ENCODE peak calls at places on chromosomes 11 and 22, in eight cellular contexts. U is neural crest cell; Z is posterior cingulate gyrus; B is stimulated activated CD8-positive, alpha-beta memory T cell treated with anti-CD3 and anti-CD28 coated beads, Interleukin-7, amount 100 ng/mL, for 1 hour; A is central memory CD8-positive, alpha-beta T cell; T is activated CD8-positive, alpha-beta memory T cell treated with anti-CD3 and anti-CD28 coated beads, Interleukin-2, amount 50 U/mL, for 4 hours; V is ACHN; Q is AG20443. P is an unnamed sample.

GRCh38 chr11:30455025-30455424 is 131.1 kb downstream of the MPPED2 start:
- DNase-seq in A (no peak), U (no peak), Q (no peak), V (no peak), B (no peak), T (no peak), Z (no peak), P (no peak)

GRCh38 chr22:38638734-38639133 is 17.5 kb downstream of the FAM227A start:
- DNase-seq in Q (no peak), V (no peak), Z (no peak), A (no peak), B (no peak), U (no peak), T (no peak), P (no peak)

GRCh38 chr22:42716649-42717127 is 4.0 kb downstream of the A4GALT start:
- DNase-seq in Q (no peak), T (no peak), Z (no peak), U (no peak), A (no peak), V (no peak), B (no peak), P (no peak)

GRCh38 chr11:66846671-66847091 is 3.4 kb downstream of the RCE1 start:
- DNase-seq in A (no peak), B (no peak), Z (no peak), T (no peak), V (no peak), U (no peak), Q (no peak), P (peak; percentile 64)

GRCh38 chr22:44161673-44162072 is 19.1 kb upstream of the PARVG start:
- DNase-seq in V (no peak), T (no peak), A (no peak), Q (no peak), Z (no peak), B (no peak), U (no peak), P (no peak)

GRCh38 chr11:74701351-74701750 is 29.9 kb downstream of the CHRDL2 start:
- DNase-seq in A (no peak), V (no peak), U (no peak), Q (no peak), T (no peak), Z (no peak), B (no peak), P (no peak)

GRCh38 chr22:19757985-19758895 is 2.3 kb upstream of the TBX1 start:
- DNase-seq in U (no peak), V (no peak), B (no peak), T (no peak), A (no peak), Q (no peak), Z (no peak), P (no peak)

GRCh38 chr11:84853841-84854497 is 773.2 kb downstream of the DLG2 start:
- DNase-seq in Q (no peak), U (no peak), T (no peak), A (no peak), V (no peak), Z (no peak), B (no peak), P (no peak)

GRCh38 chr11:2477936-2478335 is 33.1 kb downstream of the KCNQ1 start:
- DNase-seq in U (no peak), V (no peak), Z (no peak), A (no peak), T (no peak), Q (peak; percentile 5), B (no peak), P (no peak)

GRCh38 chr22:35629406-35630234 is 12.5 kb upstream of the MB start:
- DNase-seq in B (no peak), V (peak; percentile 97), Z (no peak), T (peak; percentile 54), U (no peak), Q (peak; percentile 95), A (no peak), P (peak; percentile 98)

GRCh38 chr11:2592559-2593392 is 107.0 kb downstream of the KCNQ1OT1 start:
- DNase-seq in A (peak; percentile 11), Q (peak; percentile 9), T (no peak), Z (no peak), V (no peak), B (no peak), U (no peak), P (no peak)

GRCh38 chr11:56183459-56183858 is 7.0 kb downstream of the OR5J2 start:
- DNase-seq in U (no peak), B (no peak), Q (no peak), Z (no peak), A (no peak), T (no peak), V (no peak), P (no peak)

GRCh38 chr11:106012744-106013143 is 9.3 kb downstream of the MSANTD4 start:
- DNase-seq in U (no peak), B (no peak), Z (no peak), T (no peak), A (no peak), V (no peak), Q (peak; percentile 12), P (peak; percentile 65)

GRCh38 chr11:68643576-68643975 is 40.8 kb upstream of the GAL start:
- DNase-seq in A (no peak), V (no peak), Z (no peak), B (no peak), T (no peak), Q (no peak), U (no peak), P (no peak)

GRCh38 chr22:37331034-37331428 is 48.7 kb downstream of the CYTH4 start:
- DNase-seq in B (no peak), V (peak; percentile 80), Z (no peak), T (no peak), A (no peak), Q (peak; percentile 86), U (no peak), P (peak; percentile 60)

GRCh38 chr11:32005786-32006406 is 85.0 kb upstream of the RCN1 start:
- DNase-seq in U (no peak), Z (no peak), Q (no peak), A (no peak), B (no peak), V (peak; percentile 39), T (no peak), P (peak; percentile 45)

GRCh38 chr11:15660496-15660895 is 545.8 kb downstream of the INSC start:
- DNase-seq in T (no peak), Q (no peak), V (no peak), Z (no peak), A (no peak), B (no peak), U (no peak), P (no peak)

GRCh38 chr11:64810891-64811272 is 531 bp upstream of the MEN1 start:
- DNase-seq in Z (peak; percentile 26), U (peak; percentile 23), A (peak; percentile 36), B (no peak), T (no peak), V (no peak), Q (no peak), P (peak; percentile 10)

GRCh38 chr11:64568041-64568571 is 22.9 kb upstream of the SLC22A12 start:
- DNase-seq in A (no peak), B (no peak), T (no peak), Z (no peak), V (no peak), U (no peak), Q (no peak), P (no peak)

GRCh38 chr11:130554241-130555055 is 106.0 kb downstream of the ADAMTS15 start:
- DNase-seq in Q (no peak), U (no peak), V (no peak), B (no peak), Z (no peak), A (no peak), T (no peak), P (no peak)

GRCh38 chr11:1756024-1756561 is 5.7 kb upstream of the IFITM10 start:
- DNase-seq in B (no peak), V (no peak), T (no peak), A (no peak), Q (no peak), U (no peak), Z (no peak), P (no peak)

GRCh38 chr11:69425895-69426544 is 55.4 kb upstream of the LINC01488 start:
- DNase-seq in U (no peak), A (no peak), B (no peak), Q (no peak), V (no peak), T (no peak), Z (no peak), P (no peak)

P was measured in MG63.